ENCODE peak calls at places on chromosomes 2 and 18, in nine cellular contexts. I is hepatocyte, W is cardiac fibroblast, Y is psoas muscle, D is GM13977, O is KBM-7, Z is lung microvascular endothelial cell, V is stomach, Q is iris pigment epithelial cell. R is an unnamed sample.

GRCh38 chr2:159004849-159005248 is 36.4 kb downstream of the TANC1 start:
- DNase-seq in I (no peak), W (no peak), Y (no peak), D (no peak), O (no peak), Z (no peak), V (no peak), Q (no peak), R (no peak)

GRCh38 chr2:227864161-227864756 is 7.2 kb upstream of the DAW1 start:
- DNase-seq in I (peak; percentile 55), W (peak; percentile 85), Y (no peak), D (no peak), O (no peak), Z (peak; percentile 53), V (no peak), Q (peak; percentile 84), R (no peak)

GRCh38 chr2:149125031-149125725 is 86.7 kb downstream of the LYPD6B start:
- DNase-seq in I (peak; percentile 52), W (no peak), Y (no peak), D (no peak), O (no peak), Z (no peak), V (peak; percentile 80), Q (no peak), R (no peak)

GRCh38 chr18:48915621-48916425 is 34.9 kb downstream of the SMAD7 start:
- DNase-seq in I (peak; percentile 9), W (no peak), Y (no peak), D (no peak), O (no peak), Z (no peak), V (no peak), Q (peak; percentile 40), R (no peak)

GRCh38 chr2:238502088-238502810 is 75.5 kb downstream of the ASB1 start:
- DNase-seq in I (no peak), W (no peak), Y (no peak), D (no peak), O (no peak), Z (no peak), V (no peak), Q (no peak), R (no peak)

GRCh38 chr2:239378021-239378917 is 22.6 kb downstream of the HDAC4 start:
- DNase-seq in I (no peak), W (no peak), Y (peak; percentile 64), D (no peak), O (no peak), Z (no peak), V (no peak), Q (no peak), R (no peak)

GRCh38 chr2:98883780-98884211 is 52.2 kb downstream of the CRACDL start:
- DNase-seq in I (no peak), W (peak; percentile 57), Y (no peak), D (no peak), O (no peak), Z (peak; percentile 16), V (no peak), Q (no peak), R (no peak)

GRCh38 chr2:122451040-122451439 is 695.6 kb downstream of the TSN start:
- DNase-seq in I (peak; percentile 33), W (peak; percentile 65), Y (no peak), D (no peak), O (peak; percentile 79), Z (peak; percentile 55), V (no peak), Q (peak; percentile 11), R (no peak)

GRCh38 chr2:53755022-53755630 is 12.5 kb upstream of the CHAC2 start:
- DNase-seq in I (no peak), W (peak; percentile 79), Y (peak; percentile 81), D (no peak), O (no peak), Z (no peak), V (peak; percentile 35), Q (peak; percentile 22), R (no peak)

GRCh38 chr2:86035883-86036789 is 69.5 kb downstream of the POLR1A start:
- DNase-seq in I (peak; percentile 66), W (peak; percentile 88), Y (peak; percentile 91), D (peak; percentile 87), O (peak; percentile 90), Z (peak; percentile 80), V (peak; percentile 65), Q (peak; percentile 90), R (peak; percentile 24)

GRCh38 chr18:49562481-49563129 is 748 bp downstream of the LIPG start:
- DNase-seq in I (peak; percentile 43), W (no peak), Y (no peak), D (no peak), O (no peak), Z (no peak), V (no peak), Q (peak; percentile 32), R (no peak)

GRCh38 chr2:238285653-238286082 is 2.7 kb downstream of the PER2 start:
- DNase-seq in I (peak; percentile 94), W (peak; percentile 98), Y (peak; percentile 84), D (no peak), O (no peak), Z (peak; percentile 39), V (peak; percentile 91), Q (peak; percentile 94), R (no peak)

GRCh38 chr2:190488516-190489220 is 45.9 kb downstream of the NEMP2 start:
- DNase-seq in I (no peak), W (no peak), Y (no peak), D (no peak), O (no peak), Z (no peak), V (no peak), Q (no peak), R (no peak)

GRCh38 chr2:72973566-72974435 is 56.5 kb downstream of the EMX1 start:
- DNase-seq in I (peak; percentile 77), W (peak; percentile 71), Y (peak; percentile 49), D (peak; percentile 83), O (peak; percentile 58), Z (peak; percentile 66), V (peak; percentile 63), Q (peak; percentile 50), R (peak; percentile 85)

GRCh38 chr2:62660582-62661262 is 44.8 kb upstream of the EHBP1 start:
- DNase-seq in I (no peak), W (peak; percentile 80), Y (no peak), D (peak; percentile 10), O (no peak), Z (no peak), V (no peak), Q (peak; percentile 96), R (peak; percentile 34)

GRCh38 chr2:48332286-48332685 is 197.7 kb upstream of the STON1 start:
- DNase-seq in I (no peak), W (peak; percentile 73), Y (no peak), D (no peak), O (peak; percentile 88), Z (peak; percentile 58), V (no peak), Q (no peak), R (no peak)

GRCh38 chr2:126722081-126722480 is 66.1 kb downstream of the GYPC start:
- DNase-seq in I (no peak), W (no peak), Y (no peak), D (no peak), O (no peak), Z (no peak), V (no peak), Q (no peak), R (no peak)

GRCh38 chr18:318791-319291 is 51.0 kb upstream of the THOC1 start:
- DNase-seq in I (no peak), W (no peak), Y (no peak), D (no peak), O (no peak), Z (no peak), V (no peak), Q (no peak), R (no peak)

GRCh38 chr2:162126145-162126926 is 25.7 kb downstream of the GCG start:
- DNase-seq in I (no peak), W (no peak), Y (no peak), D (peak; percentile 31), O (peak; percentile 88), Z (no peak), V (no peak), Q (no peak), R (no peak)

GRCh38 chr2:159615187-159615935 is 987 bp downstream of the BAZ2B start:
- DNase-seq in I (peak; percentile 96), W (peak; percentile 94), Y (peak; percentile 95), D (peak; percentile 63), O (peak; percentile 87), Z (peak; percentile 96), V (peak; percentile 83), Q (peak; percentile 96), R (peak; percentile 74)

GRCh38 chr2:219274392-219274921 is 4.7 kb upstream of the DNAJB2 start:
- DNase-seq in I (peak; percentile 77), W (peak; percentile 90), Y (no peak), D (no peak), O (no peak), Z (no peak), V (no peak), Q (peak; percentile 79), R (peak; percentile 80)

GRCh38 chr2:157771234-157771633 is 104.9 kb downstream of the ACVR1 start:
- DNase-seq in I (no peak), W (no peak), Y (no peak), D (no peak), O (no peak), Z (no peak), V (no peak), Q (no peak), R (no peak)

GRCh38 chr18:11775436-11775835 is 75.8 kb upstream of the CHMP1B start:
- DNase-seq in I (no peak), W (no peak), Y (no peak), D (no peak), O (no peak), Z (no peak), V (no peak), Q (no peak), R (no peak)

GRCh38 chr2:47223980-47224379 is 68.9 kb upstream of the STPG4 start:
- DNase-seq in I (no peak), W (peak; percentile 64), Y (no peak), D (no peak), O (peak; percentile 11), Z (no peak), V (no peak), Q (peak; percentile 73), R (no peak)

R was measured in HTR-8/SVneo.